ENCODE peak calls at places on chromosomes 13 and 19, in five cellular contexts. One of them, this sample, is unnamed.

GRCh38 chr13:49322702-49323101 is 75.0 kb downstream of the CDADC1 start:
- DNase-seq in NCI-H2081: no peak
- DNase-seq in AG04450: no peak
- DNase-seq in cardiac fibroblast: no peak
- DNase-seq in ELR: no peak
- DNase-seq in this sample: no peak

GRCh38 chr13:31200636-31200970 is 828 bp downstream of the B3GLCT start:
- DNase-seq in ELR: peak; percentile 57
- DNase-seq in NCI-H2081: peak; percentile 23
- DNase-seq in cardiac fibroblast: no peak
- DNase-seq in AG04450: no peak
- DNase-seq in this sample: peak; percentile 36

GRCh38 chr13:54016548-54016947 is 987.9 kb downstream of the OLFM4 start:
- DNase-seq in cardiac fibroblast: no peak
- DNase-seq in AG04450: no peak
- DNase-seq in ELR: no peak
- DNase-seq in NCI-H2081: no peak
- DNase-seq in this sample: no peak

GRCh38 chr19:10260141-10260584 is 8.1 kb downstream of the MRPL4 start:
- DNase-seq in AG04450: no peak
- DNase-seq in ELR: peak; percentile 35
- DNase-seq in cardiac fibroblast: no peak
- DNase-seq in NCI-H2081: no peak
- DNase-seq in this sample: peak; percentile 29

GRCh38 chr13:65724261-65724660 is 1505.9 kb downstream of the PCDH9 start:
- DNase-seq in AG04450: no peak
- DNase-seq in cardiac fibroblast: peak; percentile 84
- DNase-seq in ELR: no peak
- DNase-seq in NCI-H2081: no peak
- DNase-seq in this sample: no peak

GRCh38 chr13:20588529-20589110 is 21.7 kb downstream of the IFT88 start:
- DNase-seq in NCI-H2081: no peak
- DNase-seq in cardiac fibroblast: no peak
- DNase-seq in ELR: no peak
- DNase-seq in AG04450: no peak
- DNase-seq in this sample: no peak

GRCh38 chr13:112657850-112658445 is 31.9 kb upstream of the ATP11A start:
- DNase-seq in NCI-H2081: no peak
- DNase-seq in ELR: peak; percentile 84
- DNase-seq in AG04450: peak; percentile 33
- DNase-seq in cardiac fibroblast: peak; percentile 73
- DNase-seq in this sample: no peak

GRCh38 chr19:32773126-32773525 is 53.6 kb downstream of the TDRD12 start:
- DNase-seq in ELR: no peak
- DNase-seq in cardiac fibroblast: no peak
- DNase-seq in AG04450: no peak
- DNase-seq in NCI-H2081: no peak
- DNase-seq in this sample: no peak

GRCh38 chr13:53783466-53783865 is 754.9 kb downstream of the OLFM4 start:
- DNase-seq in ELR: no peak
- DNase-seq in cardiac fibroblast: no peak
- DNase-seq in NCI-H2081: peak; percentile 72
- DNase-seq in AG04450: no peak
- DNase-seq in this sample: no peak